ENCODE peak calls at places on chromosomes 16 and 17, in four cellular contexts. F is GM13977, L is A549, S is cardiac muscle cell. V is an unnamed sample.

GRCh38 chr17:45372325-45372869 is 55.6 kb upstream of the MAP3K14 start:
- DNase-seq in F (no peak), L (peak), S (no peak), V (no peak)

GRCh38 chr16:81478876-81479496 is 34.4 kb downstream of the CMIP start:
- DNase-seq in F (peak), L (no peak), S (no peak), V (no peak)

GRCh38 chr16:11497329-11497805 is 89.4 kb downstream of the LITAF start:
- DNase-seq in F (peak), L (peak), S (peak), V (peak)

GRCh38 chr17:74852237-74853047 is 7.2 kb downstream of the GRIN2C start:
- DNase-seq in F (peak), L (no peak), S (peak), V (no peak)

GRCh38 chr16:48542020-48542473 is 67.9 kb downstream of the N4BP1 start:
- DNase-seq in F (no peak), L (peak), S (peak), V (peak)

GRCh38 chr17:28470266-28471126 is 2.9 kb upstream of the SLC13A2 start:
- DNase-seq in F (no peak), L (no peak), S (peak), V (peak)

GRCh38 chr16:8798174-8798527 is 512 bp downstream of the PMM2 start:
- DNase-seq in F (no peak), L (no peak), S (no peak), V (no peak)

GRCh38 chr17:18327093-18327492 is 12.0 kb downstream of the SMCR8 start:
- DNase-seq in F (no peak), L (no peak), S (no peak), V (no peak)

GRCh38 chr17:56558088-56558487 is 35.4 kb upstream of the NOG start:
- DNase-seq in F (no peak), L (no peak), S (no peak), V (no peak)

GRCh38 chr17:21303441-21304065 is 19.0 kb downstream of the MAP2K3 start:
- DNase-seq in F (peak), L (no peak), S (no peak), V (no peak)

GRCh38 chr16:80210787-80211186 is 330.0 kb upstream of the DYNLRB2 start:
- DNase-seq in F (no peak), L (no peak), S (no peak), V (no peak)

GRCh38 chr17:6070280-6070894 is at the start of gene WSCD1:
- DNase-seq in F (peak), L (peak), S (peak), V (no peak)

GRCh38 chr16:59574296-59574695 is 840.2 kb upstream of the GOT2 start:
- DNase-seq in F (no peak), L (no peak), S (no peak), V (no peak)

GRCh38 chr16:48231675-48232214 is 12.4 kb upstream of the LONP2 start:
- DNase-seq in F (peak), L (peak), S (peak), V (peak)

GRCh38 chr16:86072328-86073102 is 173.6 kb downstream of the IRF8 start:
- DNase-seq in F (peak), L (peak), S (peak), V (peak)

GRCh38 chr17:21078056-21078825 is 35.4 kb upstream of the USP22 start:
- DNase-seq in F (no peak), L (no peak), S (no peak), V (no peak)

GRCh38 chr16:35480988-35481387 is 2021.6 kb downstream of the TP53TG3F start:
- DNase-seq in F (no peak), L (no peak), S (no peak), V (no peak)

GRCh38 chr17:75927286-75927922 is 13.4 kb downstream of the FBF1 start:
- DNase-seq in F (peak), L (peak), S (peak), V (peak)

GRCh38 chr17:10737168-10737622 is 7.4 kb upstream of the TMEM220 start:
- DNase-seq in F (peak), L (peak), S (peak), V (peak)

GRCh38 chr16:56041556-56042140 is 149.6 kb upstream of the GNAO1 start:
- DNase-seq in F (peak), L (peak), S (peak), V (no peak)

GRCh38 chr17:28963212-28963611 is 11.9 kb upstream of the PHF12 start:
- DNase-seq in F (no peak), L (no peak), S (no peak), V (peak)

GRCh38 chr16:56993204-56993603 is 3.8 kb downstream of the NLRC5 start:
- DNase-seq in F (no peak), L (no peak), S (no peak), V (no peak)

GRCh38 chr17:28989028-28989427 is 16.8 kb downstream of the SEZ6 start:
- DNase-seq in F (no peak), L (no peak), S (no peak), V (no peak)

GRCh38 chr17:10059684-10060211 is 138.7 kb downstream of the GAS7 start:
- DNase-seq in F (peak), L (no peak), S (no peak), V (no peak)

GRCh38 chr16:84367750-84368320 is 503 bp upstream of the ATP2C2 start:
- DNase-seq in F (no peak), L (no peak), S (no peak), V (no peak)

GRCh38 chr17:61389670-61390478 is 9.8 kb upstream of the TBX2 start:
- DNase-seq in F (peak), L (peak), S (peak), V (peak)

GRCh38 chr17:5535436-5535835 is 48.9 kb downstream of the NLRP1 start:
- DNase-seq in F (no peak), L (no peak), S (no peak), V (no peak)

GRCh38 chr16:81709369-81709900 is 69.7 kb upstream of the PLCG2 start:
- DNase-seq in F (no peak), L (no peak), S (no peak), V (no peak)

GRCh38 chr17:42409467-42410351 is 13.3 kb downstream of the CAVIN1 start:
- DNase-seq in F (no peak), L (peak), S (no peak), V (peak)

GRCh38 chr17:45090711-45091110 is 29.6 kb downstream of the NMT1 start:
- DNase-seq in F (no peak), L (no peak), S (no peak), V (no peak)

GRCh38 chr17:74433421-74434121 is 1.7 kb downstream of the GPRC5C start:
- DNase-seq in F (no peak), L (no peak), S (peak), V (no peak)

GRCh38 chr17:72123964-72124791 is 3.4 kb downstream of the SOX9 start:
- DNase-seq in F (no peak), L (no peak), S (no peak), V (no peak)

GRCh38 chr16:58196898-58197313 is 1.0 kb downstream of the CSNK2A2 start:
- DNase-seq in F (peak), L (no peak), S (no peak), V (peak)

GRCh38 chr17:2222901-2223616 is 80.5 kb downstream of the SMG6 start:
- DNase-seq in F (peak), L (no peak), S (peak), V (peak)

GRCh38 chr16:58661199-58661830 is 23.3 kb downstream of the SLC38A7 start:
- DNase-seq in F (peak), L (peak), S (peak), V (peak)

GRCh38 chr16:69566437-69567030 is 768 bp downstream of the NFAT5 start:
- DNase-seq in F (peak), L (peak), S (peak), V (peak)

GRCh38 chr17:28372945-28373274 is 1.4 kb downstream of the SARM1 start:
- DNase-seq in F (no peak), L (no peak), S (no peak), V (no peak)

GRCh38 chr17:10171057-10171456 is 27.3 kb downstream of the GAS7 start:
- DNase-seq in F (no peak), L (no peak), S (no peak), V (peak)

GRCh38 chr17:82106697-82107305 is 8.8 kb upstream of the FASN start:
- DNase-seq in F (peak), L (no peak), S (no peak), V (no peak)

GRCh38 chr17:82108999-82109480 is 11.0 kb upstream of the FASN start:
- DNase-seq in F (no peak), L (no peak), S (no peak), V (no peak)

GRCh38 chr17:82105882-82106696 is 8.1 kb upstream of the FASN start:
- DNase-seq in F (peak), L (peak), S (peak), V (peak)

GRCh38 chr17:82108038-82108998 is 10.3 kb upstream of the FASN start:
- DNase-seq in F (no peak), L (no peak), S (no peak), V (peak)

DNA sequence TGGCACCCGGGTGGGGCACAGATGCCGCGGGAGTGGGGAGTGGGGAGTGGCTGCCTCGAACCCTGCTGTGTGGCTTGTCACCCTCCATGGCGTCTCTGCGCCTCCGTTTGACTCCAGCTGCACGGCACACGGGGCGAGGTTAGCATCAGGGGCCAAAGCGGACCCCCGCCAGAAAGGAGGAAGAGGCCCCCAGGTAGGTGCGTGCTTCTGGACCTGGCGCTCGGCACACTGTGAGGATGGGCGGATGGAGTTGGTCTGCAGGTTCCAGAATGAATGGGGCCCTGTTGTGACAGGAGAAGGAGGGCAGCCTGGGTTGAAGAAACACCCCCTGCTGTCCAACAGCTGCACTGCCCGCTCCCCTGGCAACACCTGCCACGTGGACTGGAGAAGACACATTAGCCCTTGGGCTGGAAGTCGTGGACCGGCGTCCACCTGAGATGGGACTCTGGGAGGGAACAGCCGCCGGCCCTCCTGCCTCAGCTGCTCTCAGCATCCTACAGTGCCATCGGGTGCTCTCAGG is 9.4 kb upstream of the FASN start:
- DNase-seq in F (peak), L (peak), S (no peak), V (no peak)
- TF ChIP-seq CTCF in F (peak), L (peak), S (peak), V (peak)

GRCh38 chr16:66695935-66696668 is 441 bp downstream of the CMTM4 start:
- DNase-seq in F (peak), L (peak), S (peak), V (no peak)
- TF ChIP-seq CTCF in F (no peak), L (no peak), S (no peak), V (no peak)

GRCh38 chr17:50518265-50519023 is 10.2 kb downstream of the MYCBPAP start:
- DNase-seq in F (no peak), L (no peak), S (no peak), V (peak)

GRCh38 chr17:50519141-50519834 is 11.0 kb downstream of the MYCBPAP start:
- DNase-seq in F (no peak), L (no peak), S (no peak), V (no peak)

GRCh38 chr17:50516980-50517379 is 8.7 kb downstream of the MYCBPAP start:
- DNase-seq in F (no peak), L (no peak), S (no peak), V (no peak)

GRCh38 chr17:50514936-50515702 is 6.9 kb downstream of the MYCBPAP start:
- DNase-seq in F (no peak), L (no peak), S (no peak), V (peak)

DNA sequence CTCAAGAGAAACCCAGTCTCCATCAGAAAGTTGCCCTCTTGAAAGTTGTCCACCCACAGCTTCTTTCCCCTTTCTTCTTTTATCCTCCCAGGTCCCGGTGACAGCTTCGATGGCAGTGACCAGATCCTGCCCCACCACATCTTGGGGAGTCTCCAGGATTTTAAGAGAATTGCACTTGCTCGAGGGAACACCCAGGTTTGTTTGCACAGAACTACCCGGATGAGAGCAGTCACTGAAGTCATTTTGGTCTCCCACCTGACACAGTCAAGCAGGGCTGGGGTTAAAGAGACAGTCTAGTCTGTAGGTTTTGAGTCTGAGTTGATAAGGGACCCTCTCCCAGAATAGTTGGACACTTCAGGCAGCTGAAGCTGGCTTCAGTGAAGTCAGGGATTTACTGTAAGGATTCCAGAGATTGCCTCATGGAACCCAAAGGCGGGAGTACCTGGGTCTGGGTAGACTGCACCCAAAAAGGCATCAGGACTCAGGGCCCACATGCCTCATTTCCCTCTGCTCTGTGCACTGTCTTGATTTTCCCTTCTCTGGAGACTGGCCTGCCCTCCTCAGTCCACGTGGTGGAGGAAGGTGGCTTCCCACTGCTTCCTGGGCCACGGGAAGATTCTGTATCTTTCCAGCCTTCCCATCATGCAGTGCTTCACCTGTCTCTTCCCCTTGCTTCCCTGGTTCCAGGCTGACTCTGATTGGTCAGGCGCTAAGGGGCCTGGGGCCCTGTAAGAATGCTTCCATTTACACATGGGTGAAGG is 9.4 kb downstream of the MYCBPAP start:
- DNase-seq in F (no peak), L (no peak), S (no peak), V (no peak)
- TF ChIP-seq CTCF in F (no peak), L (no peak), S (no peak), V (no peak)

GRCh38 chr17:37735165-37735564 is 9.7 kb downstream of the HNF1B start:
- DNase-seq in F (no peak), L (no peak), S (no peak), V (no peak)

GRCh38 chr17:37736428-37736827 is 8.4 kb downstream of the HNF1B start:
- DNase-seq in F (no peak), L (no peak), S (no peak), V (no peak)

GRCh38 chr17:37740861-37741260 is 4.0 kb downstream of the HNF1B start:
- DNase-seq in F (no peak), L (no peak), S (no peak), V (no peak)

GRCh38 chr17:37737971-37738370 is 6.9 kb downstream of the HNF1B start:
- DNase-seq in F (no peak), L (no peak), S (no peak), V (no peak)

GRCh38 chr17:37737081-37737480 is 7.8 kb downstream of the HNF1B start:
- DNase-seq in F (no peak), L (peak), S (no peak), V (no peak)
- TF ChIP-seq CTCF in F (no peak), L (peak), S (no peak), V (no peak)